ENCODE peak calls at places on chromosomes 5 and 9, in seven cellular contexts. Q is cardiac fibroblast; X is lower lobe of right lung; E is CD8-positive, alpha-beta memory T cell; G is astrocyte of the cerebellum; O is naive thymus-derived CD4-positive, alpha-beta T cell; M is tibial nerve. B is an unnamed sample.

GRCh38 chr9:87067426-87067825 is 120.1 kb upstream of the GAS1 start:
- DNase-seq in Q (no peak), X (no peak), E (no peak), G (no peak), O (no peak), M (no peak), B (no peak)

GRCh38 chr9:80836013-80836412 is 853.3 kb downstream of the TLE1 start:
- DNase-seq in Q (no peak), X (no peak), E (no peak), G (no peak), O (no peak), M (no peak), B (no peak)

GRCh38 chr9:81767921-81768320 is 78.6 kb upstream of the TLE1 start:
- DNase-seq in Q (no peak), X (no peak), E (no peak), G (no peak), O (no peak), M (no peak), B (no peak)

GRCh38 chr9:2987679-2988078 is 143.8 kb upstream of the PUM3 start:
- DNase-seq in Q (no peak), X (no peak), E (no peak), G (no peak), O (no peak), M (no peak), B (no peak)

GRCh38 chr9:592225-592624 is 249.3 kb upstream of the DMRT1 start:
- DNase-seq in Q (no peak), X (no peak), E (no peak), G (no peak), O (no peak), M (no peak), B (no peak)

GRCh38 chr5:15904894-15905805 is 274.4 kb downstream of the MARCHF11 start:
- DNase-seq in Q (no peak), X (no peak), E (no peak), G (no peak), O (no peak), M (no peak), B (no peak)

GRCh38 chr5:149383399-149383798 is 4.3 kb upstream of the IL17B start:
- DNase-seq in Q (peak), X (no peak), E (no peak), G (no peak), O (no peak), M (no peak), B (no peak)

GRCh38 chr5:9505215-9505614 is 40.7 kb downstream of the SEMA5A start:
- DNase-seq in Q (no peak), X (no peak), E (no peak), G (no peak), O (no peak), M (no peak), B (no peak)

GRCh38 chr5:115847290-115847689 is 5.6 kb downstream of the AP3S1 start:
- DNase-seq in Q (no peak), X (no peak), E (no peak), G (no peak), O (no peak), M (no peak), B (no peak)

GRCh38 chr5:172498431-172499129 is 44.3 kb upstream of the SH3PXD2B start:
- DNase-seq in Q (no peak), X (no peak), E (no peak), G (no peak), O (no peak), M (peak), B (no peak)

GRCh38 chr5:41371741-41372140 is 138.7 kb downstream of the PLCXD3 start:
- DNase-seq in Q (peak), X (no peak), E (no peak), G (no peak), O (no peak), M (no peak), B (no peak)

GRCh38 chr5:115389074-115389798 is 92.8 kb upstream of the CCDC112 start:
- DNase-seq in Q (no peak), X (no peak), E (no peak), G (no peak), O (no peak), M (no peak), B (no peak)

GRCh38 chr5:100537946-100538345 is 2.8 kb downstream of the FAM174A start:
- DNase-seq in Q (no peak), X (no peak), E (no peak), G (no peak), O (no peak), M (no peak), B (no peak)

GRCh38 chr5:153613143-153613542 is 122.7 kb downstream of the GRIA1 start:
- DNase-seq in Q (peak), X (no peak), E (no peak), G (no peak), O (no peak), M (no peak), B (peak)

GRCh38 chr5:128708841-128709240 is 170.8 kb upstream of the FBN2 start:
- DNase-seq in Q (no peak), X (no peak), E (no peak), G (no peak), O (no peak), M (no peak), B (no peak)

GRCh38 chr5:56910123-56910951 is 941 bp downstream of the SETD9 start:
- DNase-seq in Q (no peak), X (peak), E (no peak), G (no peak), O (peak), M (peak), B (no peak)

GRCh38 chr5:60668715-60669304 is 31.2 kb downstream of the DEPDC1B start:
- DNase-seq in Q (peak), X (no peak), E (no peak), G (peak), O (no peak), M (no peak), B (no peak)

GRCh38 chr9:72695365-72695764 is 174.0 kb downstream of the TMC1 start:
- DNase-seq in Q (no peak), X (no peak), E (no peak), G (no peak), O (no peak), M (no peak), B (no peak)

GRCh38 chr9:16030513-16031185 is 477.8 kb downstream of the CCDC171 start:
- DNase-seq in Q (peak), X (no peak), E (no peak), G (peak), O (no peak), M (no peak), B (peak)

GRCh38 chr9:101458955-101459631 is 23.5 kb upstream of the ALDOB start:
- DNase-seq in Q (peak), X (no peak), E (no peak), G (peak), O (no peak), M (peak), B (no peak)

GRCh38 chr5:168366124-168366523 is 74.7 kb downstream of the WWC1 start:
- DNase-seq in Q (peak), X (no peak), E (no peak), G (no peak), O (no peak), M (no peak), B (peak)

GRCh38 chr9:129023036-129023907 is 4.9 kb downstream of the SH3GLB2 start:
- DNase-seq in Q (peak), X (no peak), E (no peak), G (peak), O (no peak), M (no peak), B (no peak)

GRCh38 chr9:129172816-129173215 is 5.2 kb downstream of the IER5L start:
- DNase-seq in Q (no peak), X (no peak), E (no peak), G (no peak), O (no peak), M (no peak), B (no peak)

GRCh38 chr9:95048225-95049087 is 269.1 kb downstream of the FANCC start:
- DNase-seq in Q (peak), X (peak), E (peak), G (no peak), O (peak), M (peak), B (no peak)

GRCh38 chr5:151751091-151751490 is 7.3 kb downstream of the ATOX1 start:
- DNase-seq in Q (peak), X (peak), E (no peak), G (no peak), O (no peak), M (no peak), B (no peak)

GRCh38 chr9:35658144-35658893 is at the start of gene CCDC107:
- DNase-seq in Q (peak), X (peak), E (peak), G (no peak), O (peak), M (peak), B (no peak)

GRCh38 chr5:68306361-68307014 is 90.9 kb downstream of the PIK3R1 start:
- DNase-seq in Q (no peak), X (no peak), E (no peak), G (no peak), O (no peak), M (no peak), B (no peak)

DNA sequence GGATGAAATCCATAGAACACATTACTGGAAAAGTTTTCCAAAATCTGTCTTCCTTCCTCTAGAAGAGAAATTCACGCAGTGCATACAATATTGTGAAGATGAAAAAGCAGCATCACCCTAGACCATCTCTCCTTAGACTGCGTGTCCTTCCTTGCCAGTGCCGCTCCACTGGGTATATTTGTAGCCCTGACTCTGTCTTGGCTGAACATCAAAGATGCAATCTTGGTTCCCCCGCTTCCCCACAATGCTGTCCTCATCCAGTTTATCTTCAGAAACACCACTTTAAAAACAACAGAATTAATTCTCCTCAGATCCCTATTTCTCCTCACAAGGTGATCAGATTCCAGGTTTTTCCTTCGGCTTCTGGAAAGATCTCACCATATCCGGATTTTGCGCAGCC is 53.9 kb downstream of the ROR2 start:
- DNase-seq in Q (no peak), X (no peak), E (no peak), G (no peak), O (no peak), M (no peak), B (no peak)
- H3K4me3 ChIP-seq in Q (no peak), X (no peak), E (no peak), G (no peak), O (no peak), M (no peak), B (no peak)

GRCh38 chr9:14961372-14962068 is 51.3 kb upstream of the FREM1 start:
- DNase-seq in Q (no peak), X (no peak), E (no peak), G (no peak), O (no peak), M (no peak), B (no peak)
- H3K4me3 ChIP-seq in Q (no peak), X (no peak), E (no peak), G (no peak), O (no peak), M (no peak), B (no peak)

GRCh38 chr9:33817327-33818166 is 587 bp downstream of the UBE2R2 start:
- DNase-seq in Q (peak), X (peak), E (peak), G (peak), O (peak), M (peak), B (no peak)

GRCh38 chr9:33823801-33824200 is 6.8 kb downstream of the UBE2R2 start:
- DNase-seq in Q (no peak), X (no peak), E (no peak), G (no peak), O (no peak), M (no peak), B (no peak)

GRCh38 chr9:33818832-33819500 is 2.0 kb downstream of the UBE2R2 start:
- DNase-seq in Q (peak), X (no peak), E (no peak), G (no peak), O (no peak), M (no peak), B (no peak)

GRCh38 chr9:33818167-33818831 is 1.3 kb downstream of the UBE2R2 start:
- DNase-seq in Q (no peak), X (no peak), E (no peak), G (no peak), O (no peak), M (no peak), B (no peak)

GRCh38 chr9:33820231-33820745 is 3.3 kb downstream of the UBE2R2 start:
- DNase-seq in Q (no peak), X (no peak), E (no peak), G (no peak), O (no peak), M (no peak), B (no peak)
- H3K4me3 ChIP-seq in Q (no peak), X (no peak), E (no peak), G (no peak), O (no peak), M (no peak), B (peak)

GRCh38 chr5:140221697-140222223 is 46.8 kb downstream of the CYSTM1 start:
- DNase-seq in Q (peak), X (no peak), E (no peak), G (peak), O (no peak), M (no peak), B (peak)
- H3K4me3 ChIP-seq in Q (no peak), X (no peak), E (no peak), G (no peak), O (no peak), M (no peak), B (no peak)

DNA sequence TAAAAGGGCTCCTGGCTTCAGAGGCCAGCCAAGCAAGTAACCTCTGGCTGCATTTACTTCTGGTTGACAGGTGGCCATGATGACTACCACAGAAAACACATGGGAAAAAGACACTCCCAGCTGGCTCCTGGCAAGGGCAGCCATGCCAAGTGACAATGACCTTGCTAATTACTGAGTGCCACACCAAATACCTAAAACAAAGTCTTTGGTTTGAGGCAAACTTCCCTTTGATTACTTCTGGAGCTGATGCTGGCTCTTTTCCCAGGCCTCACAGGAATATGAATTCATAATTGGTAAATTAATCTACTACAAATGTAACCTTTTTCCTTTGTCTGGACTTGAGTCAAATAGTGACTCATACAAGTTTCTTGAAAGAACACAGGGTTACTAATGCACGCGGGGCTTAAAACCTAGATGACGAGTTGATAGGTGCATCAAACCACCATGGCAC is 61.0 kb downstream of the LPAR1 start:
- DNase-seq in Q (peak), X (no peak), E (no peak), G (peak), O (no peak), M (no peak), B (no peak)
- H3K4me3 ChIP-seq in Q (no peak), X (no peak), E (no peak), G (no peak), O (no peak), M (no peak), B (no peak)

GRCh38 chr9:98207606-98208005 is 15.2 kb upstream of the CORO2A start:
- DNase-seq in Q (no peak), X (no peak), E (peak), G (no peak), O (no peak), M (no peak), B (no peak)
- H3K4me3 ChIP-seq in Q (no peak), X (no peak), E (no peak), G (no peak), O (no peak), M (no peak), B (no peak)

GRCh38 chr5:132421442-132421841 is 51.9 kb downstream of the SLC22A5 start:
- DNase-seq in Q (no peak), X (no peak), E (no peak), G (no peak), O (no peak), M (no peak), B (no peak)

GRCh38 chr5:132420706-132421272 is 51.3 kb downstream of the SLC22A5 start:
- DNase-seq in Q (peak), X (no peak), E (no peak), G (no peak), O (no peak), M (no peak), B (no peak)

GRCh38 chr5:132424167-132424935 is 54.8 kb downstream of the SLC22A5 start:
- DNase-seq in Q (no peak), X (no peak), E (no peak), G (no peak), O (no peak), M (no peak), B (no peak)

GRCh38 chr5:132423443-132423898 is 54.0 kb downstream of the SLC22A5 start:
- DNase-seq in Q (no peak), X (no peak), E (no peak), G (no peak), O (no peak), M (no peak), B (no peak)

GRCh38 chr5:132422720-132423442 is 53.4 kb downstream of the SLC22A5 start:
- DNase-seq in Q (peak), X (peak), E (peak), G (no peak), O (no peak), M (no peak), B (no peak)
- H3K4me3 ChIP-seq in Q (no peak), X (peak), E (no peak), G (no peak), O (no peak), M (no peak), B (no peak)

GRCh38 chr5:54882841-54883240 is 102.6 kb downstream of the ESM1 start:
- DNase-seq in Q (no peak), X (no peak), E (no peak), G (no peak), O (no peak), M (no peak), B (no peak)
- H3K4me3 ChIP-seq in Q (no peak), X (no peak), E (no peak), G (no peak), O (peak), M (no peak), B (no peak)